ENCODE peak calls at places on chromosomes 6 and 20, in six cellular contexts. Q, X, I, W, E and H are unnamed samples.
A peak's percentile ranks its signal among the peaks of the same experiment; 100 is the strongest.

GRCh38 chr20:44901972-44902371 is 7.9 kb upstream of the PABPC1L start:
- DNase-seq in X (no peak), I (no peak), Q (no peak), W (no peak), E (no peak), H (no peak)

GRCh38 chr20:53950031-53950430 is 120.4 kb downstream of the BCAS1 start:
- DNase-seq in E (no peak), I (no peak), X (no peak), W (no peak), Q (no peak), H (no peak)

GRCh38 chr6:152399409-152399808 is 237.8 kb downstream of the SYNE1 start:
- DNase-seq in W (no peak), X (no peak), I (no peak), Q (peak; percentile 67), E (no peak), H (peak; percentile 72)

GRCh38 chr6:158817298-158818007 is 1.7 kb downstream of the EZR start:
- DNase-seq in W (peak; percentile 80), I (peak; percentile 53), X (peak; percentile 78), Q (no peak), E (peak; percentile 49), H (peak; percentile 85)

GRCh38 chr6:149862901-149863595 is 1.1 kb downstream of the LRP11 start:
- DNase-seq in I (peak; percentile 71), X (peak; percentile 85), E (peak; percentile 38), W (peak; percentile 81), Q (peak; percentile 91), H (peak; percentile 89)

GRCh38 chr20:46056970-46057855 is 28.2 kb downstream of the SLC12A5 start:
- DNase-seq in I (peak; percentile 87), Q (peak; percentile 78), E (no peak), X (peak; percentile 51), W (peak; percentile 94), H (no peak)

GRCh38 chr6:165244524-165245247 is 64.7 kb downstream of the C6orf118 start:
- DNase-seq in I (peak; percentile 30), Q (no peak), W (peak; percentile 62), X (no peak), E (no peak), H (no peak)

GRCh38 chr6:85764844-85765243 is 122.2 kb upstream of the SYNCRIP start:
- DNase-seq in W (no peak), X (no peak), Q (no peak), E (peak; percentile 32), I (no peak), H (no peak)

GRCh38 chr6:7640607-7641577 is 50.9 kb downstream of the SNRNP48 start:
- DNase-seq in X (no peak), I (peak; percentile 36), W (no peak), E (peak; percentile 64), Q (no peak), H (no peak)

GRCh38 chr6:97778290-97779038 is 495.4 kb upstream of the MMS22L start:
- DNase-seq in Q (no peak), E (no peak), X (no peak), I (peak; percentile 97), W (peak; percentile 47), H (no peak)

GRCh38 chr20:35003211-35004031 is 47.8 kb downstream of the MYH7B start:
- DNase-seq in E (no peak), I (no peak), Q (peak; percentile 57), W (peak; percentile 48), X (peak; percentile 30), H (peak; percentile 48)

GRCh38 chr6:129709451-129709908 is 497 bp downstream of the ARHGAP18 start:
- DNase-seq in Q (no peak), I (no peak), X (peak; percentile 34), E (no peak), W (no peak), H (no peak)

GRCh38 chr6:118750143-118750542 is 98.8 kb upstream of the CEP85L start:
- DNase-seq in E (no peak), X (no peak), I (no peak), W (no peak), Q (no peak), H (no peak)

GRCh38 chr6:17212541-17213371 is 68.4 kb upstream of the RBM24 start:
- DNase-seq in I (no peak), X (peak; percentile 66), E (no peak), Q (no peak), W (no peak), H (no peak)

GRCh38 chr6:168157272-168158007 is 78.4 kb upstream of the FRMD1 start:
- DNase-seq in X (no peak), I (peak; percentile 35), Q (no peak), E (no peak), W (peak; percentile 55), H (no peak)

DNA sequence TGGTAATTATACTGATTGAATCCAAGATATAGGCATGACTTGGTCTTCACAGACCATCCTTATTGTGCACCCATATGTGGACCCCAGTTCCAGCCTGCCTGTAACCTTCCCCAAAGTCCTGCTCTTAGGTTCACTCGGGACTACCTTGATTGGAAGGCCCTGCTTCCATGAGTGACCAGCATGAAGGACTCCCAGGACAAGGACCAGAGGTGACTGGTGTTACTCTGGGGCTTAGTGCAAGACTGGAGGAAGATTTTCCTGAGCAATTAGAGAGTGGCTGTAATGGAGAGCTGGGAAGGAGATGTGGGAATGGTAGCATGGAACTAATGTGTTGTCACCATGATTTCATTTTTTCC is 15.1 kb downstream of the BRD2 start:
- DNase-seq in Q (no peak), X (no peak), W (peak; percentile 60), E (no peak), I (no peak), H (no peak)
- H3K36me3 ChIP-seq in Q (peaks cover 7% of the 10 kb centered on the region), X (peaks cover 2% of the 10 kb centered on the region), W (peaks cover 35% of the 10 kb centered on the region), E (peaks cover 26% of the 10 kb centered on the region), I (peaks cover 25% of the 10 kb centered on the region), H (peaks cover 37% of the 10 kb centered on the region)

DNA sequence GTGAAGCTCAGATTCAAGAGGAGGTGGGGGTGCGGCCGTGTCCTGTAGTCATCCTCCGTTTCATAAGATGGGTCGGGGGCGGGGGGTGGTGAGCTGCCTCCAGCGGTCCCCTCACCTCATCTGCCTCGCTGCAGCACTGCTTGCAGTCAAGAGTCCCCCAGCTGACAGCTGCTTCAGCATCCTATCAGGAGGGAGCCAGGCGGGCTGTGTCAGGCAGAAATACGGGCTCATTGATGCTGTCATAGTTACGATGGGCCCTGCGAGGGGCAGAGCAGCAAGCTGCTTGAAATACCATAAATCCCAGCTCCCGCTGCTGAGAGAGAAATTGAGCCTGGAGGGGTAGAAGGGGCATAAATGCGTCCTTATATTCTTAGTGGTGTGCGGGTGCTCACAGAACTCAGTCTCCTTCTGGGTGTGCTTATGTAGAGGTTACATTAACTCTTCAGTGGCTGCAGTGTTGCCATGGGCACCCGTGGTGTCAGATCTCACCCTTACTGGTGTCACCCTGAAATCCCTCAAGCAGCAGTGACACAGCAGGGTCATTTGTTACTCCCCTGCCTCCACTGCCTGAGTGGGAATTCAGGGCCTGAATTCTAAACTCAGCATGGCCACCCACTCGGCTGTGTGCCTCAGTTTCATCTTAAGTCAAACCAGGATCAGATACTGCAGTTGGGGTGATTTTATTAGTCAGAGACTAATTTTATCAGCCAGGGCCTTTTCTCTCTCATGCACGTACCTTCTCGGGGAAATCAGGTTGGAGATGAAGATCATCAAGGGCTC is 21.8 kb downstream of the CCDC167 start:
- DNase-seq in W (peak; percentile 33), E (no peak), Q (no peak), X (no peak), I (no peak), H (no peak)
- H3K36me3 ChIP-seq in W (peaks cover 71% of the 10 kb centered on the region), E (peaks cover 88% of the 10 kb centered on the region), Q (no peaks in the 10 kb centered on the region), X (no peaks in the 10 kb centered on the region), I (peaks cover 3% of the 10 kb centered on the region), H (peaks cover 81% of the 10 kb centered on the region)

DNA sequence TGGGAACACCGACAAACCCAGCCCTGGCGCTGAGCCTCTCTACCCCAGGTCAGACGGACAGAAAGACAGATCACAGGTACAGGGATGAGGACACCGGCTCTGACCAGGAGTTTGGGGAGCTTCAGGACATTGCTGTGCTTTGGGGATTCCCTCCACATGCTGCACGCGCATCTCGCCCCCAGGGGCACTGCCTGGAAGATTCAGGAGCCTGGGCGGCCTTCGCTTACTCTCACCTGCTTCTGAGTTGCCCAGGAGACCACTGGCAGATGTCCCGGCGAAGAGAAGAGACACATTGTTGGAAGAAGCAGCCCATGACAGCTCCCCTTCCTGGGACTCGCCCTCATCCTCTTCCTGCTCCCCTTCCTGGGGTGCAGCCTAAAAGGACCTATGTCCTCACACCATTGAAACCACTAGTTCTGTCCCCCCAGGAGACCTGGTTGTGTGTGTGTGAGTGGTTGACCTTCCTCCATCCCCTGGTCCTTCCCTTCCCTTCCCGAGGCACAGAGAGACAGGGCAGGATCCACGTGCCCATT is 15.3 kb downstream of the VEGFA start:
- DNase-seq in Q (no peak), X (no peak), I (no peak), E (no peak), W (no peak), H (no peak)
- H3K36me3 ChIP-seq in Q (no peaks in the 10 kb centered on the region), X (no peaks in the 10 kb centered on the region), I (peaks cover 7% of the 10 kb centered on the region), E (peaks cover 51% of the 10 kb centered on the region), W (peaks cover 55% of the 10 kb centered on the region), H (peaks cover 51% of the 10 kb centered on the region)

GRCh38 chr20:25291432-25292133 is 43.7 kb downstream of the PYGB start:
- DNase-seq in I (no peak), X (no peak), W (no peak), Q (peak; percentile 59), E (no peak), H (no peak)
- H3K36me3 ChIP-seq in I (peaks cover 4% of the 10 kb centered on the region), X (no peaks in the 10 kb centered on the region), W (peaks cover 38% of the 10 kb centered on the region), Q (no peaks in the 10 kb centered on the region), E (peaks cover 41% of the 10 kb centered on the region), H (peaks cover 64% of the 10 kb centered on the region)

DNA sequence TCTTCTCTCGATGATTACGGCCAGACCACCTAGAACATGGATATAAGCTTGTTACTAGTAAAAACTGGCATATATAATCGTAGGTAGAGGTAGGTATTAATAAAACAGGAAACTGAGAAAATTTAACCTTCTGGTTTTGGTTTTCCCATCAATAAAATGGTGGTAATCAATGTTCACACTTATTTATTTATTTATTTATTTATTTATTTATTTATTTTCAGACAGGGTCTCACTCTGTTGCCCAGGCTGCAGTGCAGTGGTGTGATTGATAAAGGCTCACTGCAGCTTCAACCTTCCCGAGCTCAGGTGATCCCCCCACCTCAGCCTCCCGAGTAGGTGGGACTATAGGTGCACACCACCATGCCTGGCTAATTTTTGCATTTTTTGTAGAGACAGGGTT is 11.4 kb downstream of the TOMM6 start:
- DNase-seq in Q (no peak), E (no peak), W (no peak), X (no peak), I (no peak), H (no peak)
- H3K36me3 ChIP-seq in Q (no peaks in the 10 kb centered on the region), E (peaks cover 18% of the 10 kb centered on the region), W (peaks cover 31% of the 10 kb centered on the region), X (no peaks in the 10 kb centered on the region), I (no peaks in the 10 kb centered on the region), H (peaks cover 28% of the 10 kb centered on the region)

DNA sequence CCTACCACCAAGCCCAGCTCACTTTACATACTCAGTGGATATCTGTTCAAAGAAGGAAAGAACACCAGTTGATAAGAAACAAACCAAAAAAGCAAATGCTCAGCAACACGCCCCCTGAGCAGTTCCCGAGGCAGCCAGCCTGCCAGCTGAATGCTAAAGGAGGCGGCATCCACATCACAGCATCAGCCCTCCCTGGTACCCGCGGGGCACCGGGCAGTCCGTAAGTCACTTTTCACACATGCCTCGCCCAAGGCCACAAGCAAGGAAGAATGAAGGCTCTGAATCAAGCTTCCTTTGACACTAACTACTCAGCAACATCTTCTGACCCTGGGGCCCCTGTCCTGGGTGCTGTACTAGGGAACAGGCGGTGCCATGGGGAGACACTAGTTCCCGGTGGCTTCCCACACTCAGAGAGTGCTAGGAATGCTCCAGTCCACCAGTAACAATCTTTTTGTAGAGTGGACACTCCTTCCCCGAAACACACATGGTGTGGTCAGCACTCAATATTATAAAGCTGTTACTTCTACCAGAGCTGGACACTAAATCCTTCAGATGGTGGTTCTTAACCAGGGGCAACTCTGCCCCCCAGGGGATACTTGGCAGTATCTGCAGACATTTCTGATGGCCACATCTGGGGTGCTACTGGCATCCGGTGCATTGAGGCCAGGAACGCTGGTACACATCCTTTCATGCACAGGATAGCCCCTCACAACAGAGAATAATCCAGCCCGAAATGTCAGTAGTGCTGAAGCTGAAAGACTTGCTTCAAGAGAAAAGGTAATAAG is 124.6 kb downstream of the NFATC2 start:
- DNase-seq in E (no peak), W (no peak), Q (no peak), X (no peak), I (peak; percentile 15), H (peak; percentile 42)
- H3K36me3 ChIP-seq in E (no peaks in the 10 kb centered on the region), W (no peaks in the 10 kb centered on the region), Q (no peaks in the 10 kb centered on the region), X (no peaks in the 10 kb centered on the region), I (no peaks in the 10 kb centered on the region), H (no peaks in the 10 kb centered on the region)